ENCODE peak calls at places on chromosomes 12 and 14, in eight cellular contexts. L, Q, B, U, N, O, K and V are unnamed samples.

GRCh38 chr12:127811988-127812387 is 455.0 kb upstream of the TMEM132C start:
- DNase-seq in L (peak; percentile 39), Q (no peak), B (peak; percentile 21), U (no peak), N (no peak), O (peak; percentile 45), K (no peak), V (no peak)

GRCh38 chr14:64208981-64209380 is 85.2 kb downstream of the ESR2 start:
- DNase-seq in L (no peak), Q (no peak), B (no peak), U (no peak), N (no peak), O (no peak), K (no peak), V (no peak)

GRCh38 chr14:64940336-64940910 is 2.1 kb downstream of the GPX2 start:
- DNase-seq in L (no peak), Q (no peak), B (no peak), U (no peak), N (no peak), O (no peak), K (no peak), V (no peak)

GRCh38 chr12:118356809-118357326 is 15.8 kb downstream of the TAOK3 start:
- DNase-seq in L (no peak), Q (no peak), B (no peak), U (no peak), N (no peak), O (no peak), K (no peak), V (no peak)

GRCh38 chr12:75528272-75528671 is 16.9 kb upstream of the KRR1 start:
- DNase-seq in L (no peak), Q (no peak), B (no peak), U (no peak), N (no peak), O (no peak), K (no peak), V (no peak)

GRCh38 chr14:21539154-21539940 is 13.2 kb upstream of the SALL2 start:
- DNase-seq in L (no peak), Q (no peak), B (no peak), U (no peak), N (no peak), O (peak; percentile 92), K (no peak), V (no peak)

GRCh38 chr12:27332407-27333310 is at the start of gene BMAL2:
- DNase-seq in L (no peak), Q (no peak), B (peak; percentile 16), U (peak; percentile 65), N (peak; percentile 68), O (peak; percentile 85), K (no peak), V (no peak)

GRCh38 chr14:68789798-68790655 is 2.8 kb downstream of the ZFP36L1 start:
- DNase-seq in L (no peak), Q (no peak), B (peak; percentile 31), U (peak; percentile 84), N (no peak), O (peak; percentile 26), K (no peak), V (no peak)

GRCh38 chr12:114903394-114903748 is 219.4 kb upstream of the TBX3 start:
- DNase-seq in L (no peak), Q (no peak), B (no peak), U (no peak), N (no peak), O (no peak), K (no peak), V (no peak)

GRCh38 chr14:66117600-66117999 is 368.6 kb upstream of the CCDC196 start:
- DNase-seq in L (no peak), Q (no peak), B (no peak), U (no peak), N (no peak), O (no peak), K (no peak), V (peak; percentile 20)

GRCh38 chr14:51369814-51370213 is 129.8 kb downstream of the TMX1 start:
- DNase-seq in L (no peak), Q (no peak), B (no peak), U (no peak), N (no peak), O (no peak), K (no peak), V (no peak)

DNA sequence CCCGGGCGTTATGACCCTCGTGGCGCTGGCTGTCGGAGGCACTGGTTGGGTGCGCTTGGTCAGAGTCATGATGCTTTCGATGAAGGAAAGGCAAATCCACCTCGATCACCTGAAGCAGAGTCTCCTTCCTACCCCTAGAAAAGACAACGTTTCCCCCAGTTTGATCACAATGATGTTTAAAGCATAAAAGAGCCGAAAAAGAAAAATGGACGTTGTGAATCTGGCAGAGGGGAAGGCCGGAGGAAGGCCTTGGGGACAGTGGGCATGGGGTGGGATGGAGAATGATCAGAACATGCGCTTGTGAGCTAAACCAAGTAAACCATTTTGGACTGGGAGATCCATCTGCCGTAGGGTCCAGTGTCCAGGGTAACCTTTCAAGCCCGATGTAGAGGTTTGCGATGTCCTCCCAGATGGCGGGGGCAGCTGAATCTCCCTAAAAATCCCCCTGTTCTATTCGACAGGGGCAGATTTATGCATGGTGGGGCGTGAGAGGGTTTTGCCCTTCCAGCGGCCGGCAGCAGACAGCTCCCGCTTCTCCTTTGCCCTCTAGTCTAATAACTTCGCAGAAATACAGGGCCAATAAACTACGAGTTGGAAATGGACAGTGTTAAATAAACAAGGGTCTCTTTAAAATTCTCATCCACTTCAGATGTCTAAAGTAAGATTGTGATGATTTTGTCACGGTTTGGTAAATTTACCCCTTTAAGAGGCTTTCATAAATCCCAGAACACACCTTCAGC is 2.3 kb upstream of the OTX2 start:
- DNase-seq in L (no peak), Q (no peak), B (no peak), U (no peak), N (no peak), O (peak; percentile 48), K (no peak), V (no peak)
- H3K4me3 ChIP-seq in L (no peak overlapping the region), Q (no peak overlapping the region), B (no peak overlapping the region), U (no peak overlapping the region), N (no peak overlapping the region), O (peak overlapping the region; percentile 98), K (no peak overlapping the region), V (peak overlapping the region; percentile 95)

DNA sequence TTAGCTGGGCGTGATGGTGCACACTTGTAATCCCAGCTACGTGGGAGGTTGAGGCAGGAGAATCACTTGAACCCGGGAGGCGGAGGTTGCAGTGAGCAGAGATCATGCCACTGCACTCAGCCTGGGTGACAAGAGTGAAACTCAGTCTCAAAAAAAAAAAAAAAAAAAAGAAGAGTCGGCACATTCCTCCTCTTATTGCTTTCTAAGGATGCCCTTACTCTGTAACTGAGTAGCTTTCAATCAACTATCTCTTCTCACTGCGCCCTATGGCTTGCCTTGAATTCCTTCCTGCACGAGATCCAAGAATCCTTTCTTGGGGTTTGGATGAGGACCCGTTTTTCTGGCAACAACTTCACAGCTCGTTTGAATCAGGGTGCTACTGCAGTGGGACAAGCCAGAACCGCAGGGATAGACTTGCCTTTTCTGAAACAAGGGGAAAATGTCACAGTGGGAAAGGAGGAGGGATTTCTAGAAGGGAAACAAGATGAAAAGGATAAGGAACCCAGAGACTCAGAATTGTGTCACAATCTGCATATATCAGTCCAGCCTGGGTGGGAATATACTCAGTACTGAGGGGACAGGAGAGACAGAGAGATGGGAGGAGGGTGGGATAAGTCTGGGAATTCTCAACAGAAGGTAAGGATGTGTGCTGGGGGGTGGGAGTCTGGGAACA is 16.1 kb upstream of the RND1 start:
- DNase-seq in L (no peak), Q (no peak), B (no peak), U (no peak), N (no peak), O (peak; percentile 33), K (no peak), V (no peak)
- H3K4me3 ChIP-seq in L (no peak overlapping the region), Q (peak overlapping the region; percentile 25), B (no peak overlapping the region), U (no peak overlapping the region), N (peak overlapping the region; percentile 6), O (peak overlapping the region; percentile 4), K (peak overlapping the region; percentile 61), V (no peak overlapping the region)

DNA sequence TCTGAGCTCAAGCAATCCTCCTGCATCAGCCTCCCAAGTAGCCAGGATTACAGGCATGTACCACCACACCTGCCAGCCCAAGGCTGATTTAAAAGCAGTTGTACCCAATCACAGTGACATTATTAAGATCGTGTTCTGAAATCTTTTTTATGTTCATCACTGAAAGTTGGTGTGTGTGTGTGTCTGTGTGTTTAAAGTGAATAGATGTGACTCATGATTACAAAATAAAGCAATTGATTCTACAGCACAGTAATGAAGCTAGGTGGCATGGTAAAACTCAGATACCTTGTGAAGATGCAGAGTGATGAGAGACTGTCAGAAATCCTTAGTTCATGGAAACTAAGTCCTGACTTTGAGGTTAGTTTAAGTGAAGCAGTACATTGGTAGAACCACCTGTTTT is 74.2 kb upstream of the ATP2B1 start:
- DNase-seq in L (no peak), Q (no peak), B (no peak), U (no peak), N (no peak), O (no peak), K (no peak), V (no peak)
- H3K4me3 ChIP-seq in L (no peak overlapping the region), Q (no peak overlapping the region), B (no peak overlapping the region), U (no peak overlapping the region), N (no peak overlapping the region), O (no peak overlapping the region), K (no peak overlapping the region), V (no peak overlapping the region)

GRCh38 chr12:52446346-52447045 is 5.5 kb downstream of the KRT6B start:
- DNase-seq in L (no peak), Q (no peak), B (no peak), U (no peak), N (no peak), O (no peak), K (no peak), V (no peak)

GRCh38 chr12:52443966-52444365 is 8.0 kb downstream of the KRT6B start:
- DNase-seq in L (no peak), Q (no peak), B (no peak), U (no peak), N (no peak), O (no peak), K (no peak), V (no peak)

GRCh38 chr12:52445876-52446275 is 6.1 kb downstream of the KRT6B start:
- DNase-seq in L (no peak), Q (no peak), B (no peak), U (no peak), N (no peak), O (no peak), K (no peak), V (no peak)

GRCh38 chr12:52442600-52443061 is 8.5 kb upstream of the KRT75 start:
- DNase-seq in L (peak; percentile 15), Q (peak; percentile 89), B (no peak), U (no peak), N (no peak), O (peak; percentile 51), K (no peak), V (no peak)

DNA sequence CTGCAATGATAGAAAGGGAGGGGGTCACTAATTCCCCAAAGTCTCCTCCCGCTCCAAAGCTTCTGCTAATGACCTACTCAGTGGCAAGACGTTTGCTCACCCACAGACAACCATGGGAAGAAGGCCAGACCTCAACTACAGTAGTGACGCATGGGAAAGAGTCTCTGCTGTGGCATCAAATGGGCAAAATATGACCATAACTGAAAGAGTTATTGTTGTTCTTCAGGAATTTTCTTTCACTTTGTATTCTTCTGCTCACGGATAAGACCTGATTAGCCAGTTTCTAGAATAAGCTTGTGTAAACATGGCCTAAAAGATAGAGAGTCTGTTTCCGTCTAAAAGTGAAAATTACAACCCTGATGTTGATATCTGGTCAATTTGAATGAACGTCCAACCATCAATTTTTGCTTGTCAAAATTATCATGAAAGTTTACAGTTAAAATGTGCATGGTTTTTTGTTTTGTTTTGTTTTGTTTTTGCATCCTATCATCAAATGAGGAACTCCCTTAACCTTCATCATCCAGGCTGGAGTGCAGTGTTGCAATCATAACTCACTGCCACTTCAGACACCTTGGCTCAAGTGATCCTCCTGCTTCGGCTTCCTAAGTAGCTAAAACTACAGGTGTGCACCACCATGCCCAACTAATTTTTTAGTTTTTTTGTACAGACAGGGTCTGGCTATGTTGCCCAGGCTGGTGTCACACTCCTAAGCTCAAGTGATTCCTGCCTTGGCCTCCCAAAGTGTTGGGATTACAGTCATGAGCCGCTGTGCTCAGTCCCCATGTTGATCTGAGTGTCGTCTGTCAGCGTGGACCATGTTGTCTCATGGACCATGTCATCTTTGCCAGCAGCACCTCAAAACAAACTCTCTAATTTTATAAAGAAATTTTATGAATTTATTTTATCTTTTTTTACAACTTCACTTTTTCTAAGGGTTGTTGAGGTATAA is 7.0 kb downstream of the KRT6B start:
- DNase-seq in L (no peak), Q (no peak), B (no peak), U (no peak), N (no peak), O (no peak), K (no peak), V (no peak)
- H3K4me3 ChIP-seq in L (no peak overlapping the region), Q (no peak overlapping the region), B (no peak overlapping the region), U (no peak overlapping the region), N (no peak overlapping the region), O (no peak overlapping the region), K (no peak overlapping the region), V (no peak overlapping the region)